ENCODE peak calls at places on chromosomes 16 and 17, in eight cellular contexts. Q is fibroblast of the aortic adventitia, B is neural crest cell, J is brain microvascular endothelial cell, A is keratinocyte, R is esophagus squamous epithelium, V is epithelial cell of proximal tubule, U is sigmoid colon. I is an unnamed sample.

GRCh38 chr16:73092236-73092781 is 44.4 kb upstream of the ZFHX3 start:
- DNase-seq in Q (no peak), B (peak; percentile 35), J (no peak), A (no peak), R (no peak), V (no peak), U (no peak), I (no peak)

GRCh38 chr17:17663160-17664072 is 17.8 kb upstream of the RAI1 start:
- DNase-seq in Q (peak; percentile 93), B (peak; percentile 61), J (peak; percentile 98), A (peak; percentile 93), R (no peak), V (peak; percentile 37), U (peak; percentile 77), I (no peak)

GRCh38 chr16:50781043-50781442 is 39.2 kb downstream of the CYLD start:
- DNase-seq in Q (no peak), B (no peak), J (no peak), A (no peak), R (no peak), V (no peak), U (no peak), I (no peak)

GRCh38 chr16:88606146-88606757 is 32.1 kb upstream of the IL17C start:
- DNase-seq in Q (no peak), B (no peak), J (no peak), A (no peak), R (no peak), V (no peak), U (no peak), I (no peak)

GRCh38 chr17:44633998-44634397 is 22.3 kb upstream of the MEIOC start:
- DNase-seq in Q (no peak), B (no peak), J (no peak), A (no peak), R (no peak), V (no peak), U (no peak), I (no peak)

GRCh38 chr16:27154573-27155521 is 48.5 kb upstream of the KDM8 start:
- DNase-seq in Q (peak; percentile 42), B (peak; percentile 69), J (peak; percentile 24), A (no peak), R (no peak), V (no peak), U (peak; percentile 70), I (no peak)

GRCh38 chr17:11814655-11815262 is 182.5 kb downstream of the ZNF18 start:
- DNase-seq in Q (no peak), B (no peak), J (no peak), A (no peak), R (no peak), V (no peak), U (no peak), I (no peak)

GRCh38 chr17:42097691-42098661 is at the start of gene ZNF385C:
- DNase-seq in Q (no peak), B (no peak), J (no peak), A (no peak), R (no peak), V (no peak), U (no peak), I (no peak)

GRCh38 chr17:82604532-82604931 is 43.7 kb downstream of the WDR45B start:
- DNase-seq in Q (no peak), B (no peak), J (no peak), A (no peak), R (no peak), V (no peak), U (no peak), I (no peak)

GRCh38 chr17:6700948-6701307 is 12.2 kb downstream of the SLC13A5 start:
- DNase-seq in Q (no peak), B (no peak), J (no peak), A (no peak), R (no peak), V (no peak), U (peak; percentile 30), I (no peak)

GRCh38 chr17:6699997-6700947 is 12.9 kb downstream of the SLC13A5 start:
- DNase-seq in Q (no peak), B (no peak), J (no peak), A (no peak), R (no peak), V (no peak), U (peak; percentile 22), I (peak; percentile 39)

GRCh38 chr17:6702567-6703215 is 10.5 kb downstream of the SLC13A5 start:
- DNase-seq in Q (no peak), B (no peak), J (no peak), A (no peak), R (no peak), V (no peak), U (peak; percentile 33), I (no peak)

GRCh38 chr17:6703751-6704150 is 9.4 kb downstream of the SLC13A5 start:
- DNase-seq in Q (no peak), B (no peak), J (no peak), A (no peak), R (no peak), V (no peak), U (peak; percentile 56), I (no peak)

DNA sequence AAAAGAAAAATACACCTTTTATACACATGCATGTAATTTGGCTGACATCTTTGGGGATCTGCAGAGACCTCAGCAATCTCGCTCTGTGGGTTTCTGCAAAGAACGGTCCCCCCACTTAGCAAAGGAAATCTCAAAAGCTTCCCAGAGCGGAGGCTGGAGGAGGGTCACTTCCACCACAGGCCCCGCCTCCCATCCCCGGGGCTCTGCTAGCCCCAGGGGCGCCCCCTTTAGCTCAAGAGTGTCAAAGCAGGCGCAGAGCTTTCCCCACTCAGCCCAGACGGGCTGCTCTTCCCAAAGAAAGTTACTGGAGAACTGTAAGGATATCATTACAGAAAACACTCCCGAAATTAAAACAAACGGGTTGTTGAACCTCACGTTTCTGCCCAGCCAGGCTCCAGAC is 11.4 kb downstream of the SLC13A5 start:
- DNase-seq in Q (peak; percentile 6), B (peak; percentile 58), J (peak; percentile 11), A (no peak), R (no peak), V (no peak), U (peak; percentile 43), I (no peak)
- TF ChIP-seq CTCF in Q (peak; percentile 37), B (peak; percentile 50), J (peak; percentile 63), A (no peak), R (no peak), V (peak; percentile 23), U (no peak), I (peak; percentile 53)

GRCh38 chr17:59367657-59368045 is 36.2 kb downstream of the YPEL2 start:
- DNase-seq in Q (no peak), B (no peak), J (no peak), A (no peak), R (no peak), V (no peak), U (no peak), I (no peak)

GRCh38 chr17:59365383-59365981 is 34.0 kb downstream of the YPEL2 start:
- DNase-seq in Q (no peak), B (no peak), J (no peak), A (no peak), R (no peak), V (no peak), U (peak; percentile 53), I (no peak)

GRCh38 chr17:59368218-59368857 is 36.9 kb downstream of the YPEL2 start:
- DNase-seq in Q (no peak), B (no peak), J (no peak), A (no peak), R (no peak), V (no peak), U (no peak), I (no peak)

GRCh38 chr17:59366773-59367656 is 35.6 kb downstream of the YPEL2 start:
- DNase-seq in Q (peak; percentile 79), B (no peak), J (peak; percentile 60), A (no peak), R (no peak), V (no peak), U (peak; percentile 74), I (no peak)

GRCh38 chr17:59366040-59366757 is 34.7 kb downstream of the YPEL2 start:
- DNase-seq in Q (no peak), B (no peak), J (no peak), A (no peak), R (no peak), V (no peak), U (no peak), I (no peak)
- TF ChIP-seq CTCF in Q (no peak), B (no peak), J (peak; percentile 11), A (no peak), R (no peak), V (peak; percentile 14), U (peak; percentile 17), I (peak; percentile 64)

GRCh38 chr17:50426472-50426782 is 409 bp downstream of the ACSF2 start:
- DNase-seq in Q (no peak), B (no peak), J (no peak), A (no peak), R (no peak), V (no peak), U (no peak), I (no peak)

GRCh38 chr17:50428831-50429424 is 2.9 kb downstream of the ACSF2 start:
- DNase-seq in Q (no peak), B (no peak), J (no peak), A (no peak), R (no peak), V (no peak), U (no peak), I (no peak)

GRCh38 chr17:50425001-50425681 is 877 bp upstream of the ACSF2 start:
- DNase-seq in Q (no peak), B (no peak), J (no peak), A (no peak), R (no peak), V (no peak), U (no peak), I (no peak)

GRCh38 chr17:50425682-50426471 is at the start of gene ACSF2:
- DNase-seq in Q (peak; percentile 32), B (peak; percentile 45), J (peak; percentile 27), A (no peak), R (peak; percentile 38), V (no peak), U (peak; percentile 87), I (no peak)

GRCh38 chr17:50426814-50427787 is 1.1 kb downstream of the ACSF2 start:
- DNase-seq in Q (peak; percentile 34), B (no peak), J (peak; percentile 40), A (no peak), R (no peak), V (no peak), U (peak; percentile 69), I (no peak)
- TF ChIP-seq CTCF in Q (peak; percentile 19), B (peak; percentile 46), J (peak; percentile 45), A (peak; percentile 62), R (no peak), V (peak; percentile 55), U (no peak), I (peak; percentile 67)

GRCh38 chr17:28975031-28975430 is 23.7 kb upstream of the PHF12 start:
- DNase-seq in Q (no peak), B (no peak), J (no peak), A (no peak), R (no peak), V (no peak), U (no peak), I (no peak)

GRCh38 chr17:28972437-28972836 is 21.1 kb upstream of the PHF12 start:
- DNase-seq in Q (no peak), B (no peak), J (no peak), A (no peak), R (no peak), V (no peak), U (no peak), I (peak; percentile 72)

GRCh38 chr17:28975634-28976033 is 24.3 kb upstream of the PHF12 start:
- DNase-seq in Q (no peak), B (no peak), J (no peak), A (no peak), R (no peak), V (no peak), U (no peak), I (no peak)

GRCh38 chr17:28974451-28974850 is 23.1 kb upstream of the PHF12 start:
- DNase-seq in Q (no peak), B (no peak), J (no peak), A (no peak), R (no peak), V (no peak), U (no peak), I (no peak)

GRCh38 chr17:28973414-28973813 is 22.1 kb upstream of the PHF12 start:
- DNase-seq in Q (peak; percentile 51), B (no peak), J (peak; percentile 40), A (no peak), R (no peak), V (no peak), U (no peak), I (no peak)
- TF ChIP-seq CTCF in Q (peak; percentile 28), B (no peak), J (peak; percentile 30), A (no peak), R (no peak), V (no peak), U (no peak), I (no peak)

I was measured in chondrocyte.